ENCODE peak calls at places on chromosome 12, in four cellular contexts. R is PC-9; T is pancreas; L is naive thymus-derived CD8-positive, alpha-beta T cell. E is an unnamed sample.

GRCh38 chr12:125192690-125193221 is 127.5 kb downstream of the AACS start:
- DNase-seq in L (no peak), T (no peak), R (no peak), E (no peak)

GRCh38 chr12:132837693-132838463 is 9.2 kb upstream of the GOLGA3 start:
- DNase-seq in R (no peak), L (no peak), T (no peak), E (no peak)

GRCh38 chr12:31590730-31591307 is at the start of gene DENND5B:
- DNase-seq in R (no peak), T (peak), L (peak), E (no peak)

GRCh38 chr12:124727244-124727673 is 136.4 kb downstream of the SCARB1 start:
- DNase-seq in T (no peak), L (no peak), R (peak), E (no peak)

GRCh38 chr12:25957898-25958253 is 606 bp upstream of the RASSF8 start:
- DNase-seq in R (peak), L (no peak), T (no peak), E (no peak)

GRCh38 chr12:122834229-122834920 is 882 bp upstream of the HIP1R start:
- DNase-seq in R (peak), T (no peak), L (peak), E (no peak)

GRCh38 chr12:26428420-26428819 is 233.0 kb downstream of the SSPN start:
- DNase-seq in R (no peak), T (no peak), L (no peak), E (no peak)

GRCh38 chr12:123165537-123165936 is 14.6 kb upstream of the PITPNM2 start:
- DNase-seq in T (no peak), L (no peak), R (no peak), E (no peak)

GRCh38 chr12:115094163-115094816 is 410.3 kb upstream of the TBX3 start:
- DNase-seq in T (no peak), L (no peak), R (no peak), E (no peak)

GRCh38 chr12:110563702-110564470 is 19.2 kb downstream of the PPTC7 start:
- DNase-seq in R (no peak), L (no peak), T (no peak), E (no peak)

GRCh38 chr12:1130164-1130563 is 139.1 kb downstream of the ERC1 start:
- DNase-seq in T (no peak), R (peak), L (no peak), E (no peak)

GRCh38 chr12:125100551-125101434 is 35.6 kb downstream of the AACS start:
- DNase-seq in R (no peak), T (peak), L (no peak), E (peak)

GRCh38 chr12:50635356-50635755 is 128.5 kb upstream of the ATF1 start:
- DNase-seq in R (no peak), L (no peak), T (no peak), E (no peak)

GRCh38 chr12:112686373-112686772 is 105.2 kb upstream of the RPH3A start:
- DNase-seq in R (no peak), L (no peak), T (no peak), E (peak)